ENCODE peak calls at places on chromosome 15, in ten cellular contexts. C, N, M, B, Z, I, G, R, Q and K are unnamed samples.
A peak's percentile ranks its signal among the peaks of the same experiment; 100 is the strongest.

GRCh38 chr15:59346951-59347350 is 25.7 kb downstream of the MYO1E start:
- DNase-seq in N (no peak), R (no peak), G (no peak), Z (no peak), B (no peak), C (no peak), Q (no peak), M (no peak), I (no peak), K (no peak)

GRCh38 chr15:52021128-52021671 is 2.2 kb downstream of the MAPK6 start:
- DNase-seq in I (peak; percentile 77), C (peak; percentile 71), N (peak; percentile 11), Z (peak; percentile 93), B (peak; percentile 39), R (peak; percentile 92), Q (peak; percentile 71), G (peak; percentile 77), M (peak; percentile 29), K (peak; percentile 86)

GRCh38 chr15:40100947-40101905 is 7.5 kb downstream of the BMF start:
- DNase-seq in I (peak; percentile 45), C (no peak), Q (no peak), M (no peak), N (no peak), R (no peak), G (no peak), Z (no peak), B (no peak), K (no peak)

GRCh38 chr15:93026359-93026758 is 62.7 kb downstream of the RGMA start:
- DNase-seq in N (no peak), C (no peak), Q (no peak), Z (no peak), B (no peak), R (no peak), G (peak; percentile 14), M (no peak), I (peak; percentile 11), K (no peak)

GRCh38 chr15:36495464-36495863 is 84.0 kb upstream of the CDIN1 start:
- DNase-seq in B (no peak), I (no peak), M (no peak), C (no peak), R (no peak), G (no peak), Z (no peak), N (no peak), Q (no peak), K (no peak)

GRCh38 chr15:92683511-92683834 is 27.9 kb upstream of the FAM174B start:
- DNase-seq in I (peak; percentile 62), B (no peak), R (no peak), Z (peak; percentile 12), N (peak; percentile 64), M (no peak), G (peak; percentile 49), C (peak; percentile 30), Q (no peak), K (no peak)

GRCh38 chr15:58115692-58116091 is 22.5 kb upstream of the AQP9 start:
- DNase-seq in Q (no peak), Z (peak; percentile 4), R (no peak), C (no peak), G (no peak), B (no peak), N (no peak), I (peak; percentile 22), M (no peak), K (no peak)

GRCh38 chr15:38994310-38994709 is 429.7 kb upstream of the RASGRP1 start:
- DNase-seq in G (no peak), Q (no peak), R (no peak), Z (no peak), C (no peak), I (no peak), M (no peak), B (no peak), N (no peak), K (no peak)

GRCh38 chr15:33243869-33244268 is 49.4 kb upstream of the FMN1 start:
- DNase-seq in Z (peak; percentile 60), R (peak; percentile 24), Q (no peak), I (no peak), G (no peak), N (no peak), M (no peak), B (no peak), C (peak; percentile 6), K (peak; percentile 41)

GRCh38 chr15:74893627-74894026 is 3.8 kb downstream of the MPI start:
- DNase-seq in M (no peak), R (no peak), N (no peak), Z (no peak), Q (no peak), I (no peak), C (no peak), G (no peak), B (peak; percentile 53), K (no peak)

GRCh38 chr15:32956006-32956405 is 238.2 kb downstream of the GREM1 start:
- DNase-seq in G (no peak), C (no peak), R (peak; percentile 79), B (no peak), M (no peak), I (peak; percentile 82), Q (no peak), Z (peak; percentile 88), N (peak; percentile 13), K (peak; percentile 68)

GRCh38 chr15:92277776-92278175 is 115.9 kb upstream of the ST8SIA2 start:
- DNase-seq in R (no peak), M (no peak), C (peak; percentile 8), B (no peak), Q (no peak), Z (peak; percentile 0), N (no peak), I (peak; percentile 65), G (peak; percentile 32), K (no peak)

GRCh38 chr15:65094294-65094995 is 17.9 kb downstream of the KBTBD13 start:
- DNase-seq in Q (no peak), Z (no peak), C (no peak), I (no peak), B (no peak), R (no peak), M (no peak), N (no peak), G (no peak), K (no peak)

GRCh38 chr15:27244047-27244446 is 273.1 kb downstream of the GABRG3 start:
- DNase-seq in C (no peak), M (no peak), R (no peak), I (no peak), Q (no peak), G (no peak), N (no peak), B (no peak), Z (no peak), K (no peak)

GRCh38 chr15:41559489-41560177 is 621 bp downstream of the TYRO3 start:
- DNase-seq in Q (no peak), B (no peak), G (peak; percentile 63), Z (peak; percentile 5), M (peak; percentile 44), R (no peak), C (no peak), N (no peak), I (no peak), K (no peak)

GRCh38 chr15:52331490-52332240 is 36.1 kb upstream of the MYO5C start:
- DNase-seq in I (peak; percentile 46), Z (peak; percentile 62), Q (peak; percentile 40), B (peak; percentile 55), N (no peak), C (peak; percentile 27), R (peak; percentile 33), M (no peak), G (no peak), K (peak; percentile 67)

GRCh38 chr15:75455982-75456531 is 4.6 kb upstream of the SIN3A start:
- DNase-seq in I (no peak), M (peak; percentile 71), N (no peak), Q (peak; percentile 44), R (peak; percentile 43), Z (peak; percentile 56), G (no peak), B (no peak), C (peak; percentile 54), K (peak; percentile 31)

GRCh38 chr15:98873441-98874218 is 134.0 kb downstream of the PGPEP1L start:
- DNase-seq in I (peak; percentile 63), N (no peak), G (no peak), M (no peak), Z (peak; percentile 88), B (no peak), R (peak; percentile 88), C (no peak), Q (no peak), K (peak; percentile 89)

GRCh38 chr15:22968356-22968755 is 11.8 kb downstream of the CYFIP1 start:
- DNase-seq in B (no peak), Z (peak; percentile 94), G (no peak), R (peak; percentile 87), M (no peak), N (no peak), Q (no peak), I (peak; percentile 70), C (no peak), K (peak; percentile 27)

GRCh38 chr15:80556694-80557367 is 138.3 kb upstream of the ABHD17C start:
- DNase-seq in G (no peak), Q (no peak), R (no peak), I (no peak), Z (peak; percentile 20), B (no peak), C (no peak), M (no peak), N (no peak), K (no peak)

GRCh38 chr15:28921336-28921735 is 35.6 kb downstream of the APBA2 start:
- DNase-seq in Z (no peak), M (no peak), G (no peak), R (no peak), N (no peak), C (no peak), B (no peak), Q (no peak), I (no peak), K (no peak)

GRCh38 chr15:69848551-69849231 is 249.0 kb downstream of the TLE3 start:
- DNase-seq in G (no peak), Q (no peak), C (no peak), B (no peak), N (no peak), Z (no peak), I (no peak), M (no peak), R (no peak), K (no peak)

GRCh38 chr15:85527907-85528306 is 147.5 kb downstream of the AKAP13 start:
- DNase-seq in Z (peak; percentile 89), Q (no peak), M (no peak), N (no peak), G (no peak), I (peak; percentile 24), B (no peak), R (peak; percentile 64), C (no peak), K (no peak)

GRCh38 chr15:47194718-47195117 is 522.6 kb upstream of the SEMA6D start:
- DNase-seq in Q (no peak), B (no peak), I (no peak), M (no peak), Z (peak; percentile 54), C (no peak), N (no peak), G (no peak), R (peak; percentile 29), K (peak; percentile 54)

GRCh38 chr15:74406992-74407705 is 26.6 kb downstream of the SEMA7A start:
- DNase-seq in Q (no peak), C (no peak), G (peak; percentile 88), M (peak; percentile 67), B (no peak), Z (peak; percentile 92), R (peak; percentile 96), I (peak; percentile 93), N (peak; percentile 66), K (peak; percentile 68)

GRCh38 chr15:90729266-90729665 is 12.1 kb downstream of the BLM start:
- DNase-seq in N (no peak), M (no peak), G (no peak), C (no peak), Q (peak; percentile 38), I (no peak), R (no peak), Z (no peak), B (no peak), K (no peak)